ENCODE peak calls at places on chromosomes 7 and 10, in four cellular contexts. F, U, H and L are unnamed samples.

GRCh38 chr7:73758581-73759138 is 11.4 kb downstream of the CLDN3 start:
- DNase-seq in F (no peak), U (no peak), H (no peak), L (no peak)

GRCh38 chr7:2689951-2690705 is 2.1 kb downstream of the AMZ1 start:
- DNase-seq in F (no peak), U (no peak), H (no peak), L (no peak)

GRCh38 chr7:38448076-38448475 is 174.6 kb upstream of the TARP start:
- DNase-seq in F (no peak), U (no peak), H (no peak), L (no peak)

GRCh38 chr10:132331259-132331955 is 586 bp upstream of the LRRC27 start:
- DNase-seq in F (no peak), U (no peak), H (no peak), L (no peak)

GRCh38 chr10:68594405-68594804 is 34.3 kb downstream of the TET1 start:
- DNase-seq in F (no peak), U (peak), H (no peak), L (no peak)

GRCh38 chr10:43208147-43209063 is 58.5 kb downstream of the RASGEF1A start:
- DNase-seq in F (no peak), U (no peak), H (peak), L (peak)

GRCh38 chr10:45008524-45009161 is 7.9 kb downstream of the ZNF22 start:
- DNase-seq in F (peak), U (peak), H (no peak), L (no peak)

GRCh38 chr7:36474283-36475010 is 84.8 kb downstream of the ANLN start:
- DNase-seq in F (no peak), U (no peak), H (no peak), L (no peak)

GRCh38 chr10:92068900-92069299 is 145.3 kb downstream of the BTAF1 start:
- DNase-seq in F (no peak), U (no peak), H (no peak), L (no peak)